ENCODE peak calls at places on chromosomes 4 and X, in five cellular contexts. One of them, this sample, is unnamed. For H3K4me1, the result is how much of the 10 kb centered on the place peaks cover.

GRCh38 chr4:13918110-13918509 is 290.6 kb upstream of the BOD1L1 start:
- DNase-seq in GM23338: no peak
- DNase-seq in upper lobe of left lung: no peak
- DNase-seq in ovary: no peak
- DNase-seq in MM.1S: no peak
- DNase-seq in this sample: peak

GRCh38 chr4:103026868-103027267 is 7.4 kb upstream of the SLC9B1 start:
- DNase-seq in GM23338: no peak
- DNase-seq in MM.1S: no peak
- DNase-seq in ovary: no peak
- DNase-seq in upper lobe of left lung: no peak
- DNase-seq in this sample: no peak

GRCh38 chr4:36260714-36261113 is 16.4 kb upstream of the ARAP2 start:
- DNase-seq in upper lobe of left lung: no peak
- DNase-seq in GM23338: no peak
- DNase-seq in MM.1S: no peak
- DNase-seq in ovary: no peak
- DNase-seq in this sample: no peak

GRCh38 chrX:147912093-147912801 is 528 bp downstream of the FMR1 start:
- DNase-seq in upper lobe of left lung: peak
- DNase-seq in MM.1S: peak
- DNase-seq in ovary: peak
- DNase-seq in GM23338: peak
- DNase-seq in this sample: peak

GRCh38 chr4:156388826-156389225 is 435.2 kb upstream of the CTSO start:
- DNase-seq in ovary: no peak
- DNase-seq in MM.1S: no peak
- DNase-seq in upper lobe of left lung: no peak
- DNase-seq in GM23338: no peak
- DNase-seq in this sample: no peak

GRCh38 chr4:48079972-48080391 is 54.1 kb downstream of the TXK start:
- DNase-seq in upper lobe of left lung: no peak
- DNase-seq in ovary: no peak
- DNase-seq in MM.1S: no peak
- DNase-seq in GM23338: no peak
- DNase-seq in this sample: peak

GRCh38 chrX:9147631-9148189 is 113.8 kb upstream of the FAM9B start:
- DNase-seq in ovary: no peak
- DNase-seq in GM23338: peak
- DNase-seq in MM.1S: no peak
- DNase-seq in upper lobe of left lung: no peak
- DNase-seq in this sample: no peak

GRCh38 chr4:180664766-180665368 is 1578.3 kb upstream of the TENM3 start:
- DNase-seq in ovary: no peak
- DNase-seq in upper lobe of left lung: no peak
- DNase-seq in GM23338: peak
- DNase-seq in MM.1S: peak
- DNase-seq in this sample: peak

GRCh38 chr4:175253184-175253902 is 335.2 kb downstream of the ADAM29 start:
- DNase-seq in ovary: no peak
- DNase-seq in GM23338: peak
- DNase-seq in upper lobe of left lung: peak
- DNase-seq in MM.1S: peak
- DNase-seq in this sample: no peak

GRCh38 chrX:101429934-101430333 is 21.9 kb downstream of the HNRNPH2 start:
- DNase-seq in GM23338: no peak
- DNase-seq in MM.1S: no peak
- DNase-seq in ovary: no peak
- DNase-seq in upper lobe of left lung: no peak
- DNase-seq in this sample: peak

GRCh38 chr4:102344520-102344954 is 745 bp downstream of the SLC39A8 start:
- DNase-seq in GM23338: peak
- DNase-seq in MM.1S: peak
- DNase-seq in upper lobe of left lung: peak
- DNase-seq in ovary: peak
- DNase-seq in this sample: peak

GRCh38 chr4:151276787-151277557 is at the start of gene PRSS48:
- DNase-seq in upper lobe of left lung: no peak
- DNase-seq in ovary: peak
- DNase-seq in MM.1S: peak
- DNase-seq in GM23338: peak
- DNase-seq in this sample: peak

GRCh38 chrX:53085661-53086229 is 3.6 kb downstream of the TSPYL2 start:
- DNase-seq in ovary: no peak
- DNase-seq in upper lobe of left lung: no peak
- DNase-seq in GM23338: no peak
- DNase-seq in MM.1S: no peak
- DNase-seq in this sample: no peak

GRCh38 chr4:185471235-185472062 is at the start of gene CCDC110:
- DNase-seq in ovary: peak
- DNase-seq in MM.1S: peak
- DNase-seq in GM23338: peak
- DNase-seq in upper lobe of left lung: peak
- DNase-seq in this sample: peak

GRCh38 chrX:7972586-7972985 is 45.4 kb upstream of the PNPLA4 start:
- DNase-seq in upper lobe of left lung: no peak
- DNase-seq in MM.1S: no peak
- DNase-seq in ovary: no peak
- DNase-seq in GM23338: no peak
- DNase-seq in this sample: no peak

GRCh38 chr4:104693601-104694201 is 199.0 kb upstream of the CXXC4 start:
- DNase-seq in GM23338: peak
- DNase-seq in upper lobe of left lung: no peak
- DNase-seq in MM.1S: peak
- DNase-seq in ovary: no peak
- DNase-seq in this sample: no peak

GRCh38 chr4:83473966-83474365 is 10.9 kb downstream of the ABRAXAS1 start:
- DNase-seq in MM.1S: no peak
- DNase-seq in upper lobe of left lung: no peak
- DNase-seq in ovary: no peak
- DNase-seq in GM23338: no peak
- DNase-seq in this sample: no peak

GRCh38 chr4:110306363-110306762 is 107.9 kb upstream of the ELOVL6 start:
- DNase-seq in ovary: no peak
- DNase-seq in upper lobe of left lung: no peak
- DNase-seq in GM23338: no peak
- DNase-seq in MM.1S: no peak
- DNase-seq in this sample: no peak

GRCh38 chr4:113921089-113921842 is 58.2 kb downstream of the ARSJ start:
- DNase-seq in MM.1S: no peak
- DNase-seq in ovary: no peak
- DNase-seq in GM23338: no peak
- DNase-seq in upper lobe of left lung: no peak
- DNase-seq in this sample: peak

GRCh38 chr4:156795727-156796126 is 175.9 kb downstream of the PDGFC start:
- DNase-seq in GM23338: no peak
- DNase-seq in ovary: no peak
- DNase-seq in upper lobe of left lung: no peak
- DNase-seq in MM.1S: no peak
- DNase-seq in this sample: no peak

GRCh38 chrX:132533409-132533808 is 44.6 kb upstream of the MBNL3 start:
- DNase-seq in upper lobe of left lung: no peak
- DNase-seq in GM23338: no peak
- DNase-seq in MM.1S: no peak
- DNase-seq in ovary: no peak
- DNase-seq in this sample: no peak

GRCh38 chrX:132532955-132533354 is 44.1 kb upstream of the MBNL3 start:
- DNase-seq in upper lobe of left lung: no peak
- DNase-seq in GM23338: no peak
- DNase-seq in MM.1S: no peak
- DNase-seq in ovary: no peak
- DNase-seq in this sample: no peak

GRCh38 chrX:132532097-132532496 is 43.3 kb upstream of the MBNL3 start:
- DNase-seq in MM.1S: peak
- DNase-seq in upper lobe of left lung: no peak
- DNase-seq in GM23338: no peak
- DNase-seq in ovary: no peak
- DNase-seq in this sample: no peak
- H3K27ac ChIP-seq in MM.1S: no peak
- H3K27ac ChIP-seq in upper lobe of left lung: no peak
- H3K27ac ChIP-seq in GM23338: no peak
- H3K27ac ChIP-seq in ovary: no peak
- H3K27ac ChIP-seq in this sample: no peak

DNA sequence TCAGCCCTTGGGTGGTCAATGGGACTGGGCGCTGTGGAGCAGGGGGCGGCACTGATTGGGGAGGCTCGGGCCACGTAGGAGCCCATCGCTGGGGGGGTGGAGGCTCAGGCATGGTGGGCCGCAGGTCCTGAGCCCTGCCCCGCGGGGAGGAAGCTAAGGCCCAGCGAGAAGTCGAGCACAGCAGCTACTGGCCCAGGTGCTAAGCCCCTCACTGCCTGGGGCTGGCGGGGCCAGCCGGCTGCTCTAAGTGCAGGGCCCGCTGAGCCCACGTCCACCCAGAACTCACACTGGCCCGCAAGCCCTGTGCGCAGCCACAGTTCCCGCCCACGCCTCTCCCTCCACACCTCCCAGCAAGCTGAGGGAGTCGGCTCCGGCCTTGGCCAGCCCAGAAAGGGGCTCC is 66.4 kb downstream of the ZNF141 start:
- DNase-seq in MM.1S: no peak
- DNase-seq in GM23338: no peak
- DNase-seq in upper lobe of left lung: peak
- DNase-seq in ovary: no peak
- DNase-seq in this sample: no peak
- H3K4me1 ChIP-seq in MM.1S: under half
- H3K4me1 ChIP-seq in GM23338: under half
- H3K4me1 ChIP-seq in upper lobe of left lung: under half
- H3K4me1 ChIP-seq in ovary: under half
- H3K4me1 ChIP-seq in this sample: under half

GRCh38 chrX:50067435-50068292 is 133.1 kb downstream of the AKAP4 start:
- DNase-seq in ovary: no peak
- DNase-seq in MM.1S: no peak
- DNase-seq in GM23338: peak
- DNase-seq in upper lobe of left lung: no peak
- DNase-seq in this sample: no peak
- H3K4me3 ChIP-seq in ovary: no peak
- H3K4me3 ChIP-seq in MM.1S: no peak
- H3K4me3 ChIP-seq in GM23338: peak
- H3K4me3 ChIP-seq in upper lobe of left lung: no peak
- H3K4me3 ChIP-seq in this sample: no peak

DNA sequence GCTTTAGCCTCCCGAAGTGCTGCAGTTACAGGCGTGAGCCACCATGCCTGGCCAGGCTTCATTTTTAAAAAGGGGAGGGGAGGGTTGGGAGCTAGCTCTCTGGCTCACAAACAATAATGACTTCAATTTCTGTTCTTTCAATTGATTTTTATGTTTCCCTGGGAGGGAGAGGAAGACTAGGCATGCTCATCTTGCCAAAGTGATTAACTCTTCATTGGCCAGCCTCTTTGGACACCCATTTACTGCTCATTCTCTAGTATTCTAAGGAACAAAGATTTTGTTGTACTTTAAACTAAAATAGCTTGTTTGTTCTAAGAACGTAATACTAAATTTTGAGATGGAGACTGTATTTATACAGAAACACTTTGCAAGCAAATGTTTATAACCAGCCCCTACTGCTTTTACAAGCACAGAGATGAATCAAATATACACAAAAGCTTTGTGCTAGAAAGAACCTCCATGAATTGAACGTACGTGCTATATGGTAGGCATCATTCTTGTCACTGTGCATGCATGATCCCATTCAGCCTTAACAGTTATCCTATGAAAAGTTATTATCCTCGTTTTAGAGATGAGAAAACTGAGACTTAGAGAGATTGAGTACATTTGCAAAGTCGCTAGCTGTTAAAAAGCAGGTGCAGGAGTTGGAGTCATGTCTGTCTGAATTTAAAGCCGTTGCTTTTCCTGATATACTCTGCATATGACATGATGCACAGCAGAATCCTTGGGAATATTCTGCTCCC is 43.2 kb upstream of the TRIM2 start:
- DNase-seq in MM.1S: no peak
- DNase-seq in GM23338: no peak
- DNase-seq in ovary: no peak
- DNase-seq in upper lobe of left lung: no peak
- DNase-seq in this sample: no peak
- H3K27ac ChIP-seq in MM.1S: no peak
- H3K27ac ChIP-seq in GM23338: no peak
- H3K27ac ChIP-seq in ovary: no peak
- H3K27ac ChIP-seq in upper lobe of left lung: no peak
- H3K27ac ChIP-seq in this sample: peak

GRCh38 chr4:87007345-87008181 is 72.8 kb downstream of the AFF1 start:
- DNase-seq in ovary: peak
- DNase-seq in MM.1S: peak
- DNase-seq in GM23338: peak
- DNase-seq in upper lobe of left lung: no peak
- DNase-seq in this sample: peak

GRCh38 chr4:87005369-87005689 is 70.5 kb downstream of the AFF1 start:
- DNase-seq in ovary: no peak
- DNase-seq in MM.1S: peak
- DNase-seq in GM23338: no peak
- DNase-seq in upper lobe of left lung: no peak
- DNase-seq in this sample: peak

GRCh38 chr4:87003266-87003665 is 68.5 kb downstream of the AFF1 start:
- DNase-seq in MM.1S: no peak
- DNase-seq in ovary: no peak
- DNase-seq in upper lobe of left lung: no peak
- DNase-seq in GM23338: no peak
- DNase-seq in this sample: no peak

GRCh38 chr4:87006531-87007344 is 71.9 kb downstream of the AFF1 start:
- DNase-seq in ovary: peak
- DNase-seq in GM23338: peak
- DNase-seq in MM.1S: peak
- DNase-seq in upper lobe of left lung: peak
- DNase-seq in this sample: peak

DNA sequence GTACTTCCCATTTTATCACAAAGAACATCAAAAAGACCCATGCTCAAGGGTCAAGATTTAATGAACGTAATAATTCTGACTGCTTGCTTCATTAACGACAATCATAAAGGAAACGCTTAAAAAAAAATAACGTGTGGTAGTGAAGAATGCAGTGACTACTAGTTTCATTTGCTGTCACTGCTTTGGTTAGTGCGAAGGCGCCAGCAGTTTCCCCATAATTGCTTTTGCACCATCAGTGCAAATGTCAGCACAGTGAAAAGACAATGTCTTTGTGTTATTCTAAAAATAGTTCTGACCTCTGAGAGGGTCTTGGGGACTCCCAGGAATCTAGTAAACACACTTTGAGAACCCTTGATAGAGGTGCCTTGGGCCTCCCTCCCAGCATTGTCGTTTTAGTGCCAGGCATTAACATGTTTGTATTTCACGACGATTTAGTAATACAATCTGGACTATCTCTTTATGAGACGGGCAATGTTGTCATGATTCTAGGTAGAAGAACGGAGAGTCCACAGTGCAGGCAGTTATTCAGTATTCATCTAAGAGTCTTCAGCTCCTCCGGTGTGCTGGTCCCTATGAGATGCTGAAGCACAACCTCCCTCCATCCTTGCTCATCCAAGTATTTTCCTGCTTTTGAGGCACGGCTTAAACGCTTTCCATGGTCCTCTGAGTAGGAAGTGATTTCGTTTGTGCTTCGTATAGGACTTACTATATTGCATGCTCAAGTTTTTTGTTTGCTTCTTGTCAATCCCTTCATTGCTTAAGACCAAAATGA is 71.1 kb downstream of the AFF1 start:
- DNase-seq in upper lobe of left lung: no peak
- DNase-seq in GM23338: peak
- DNase-seq in ovary: no peak
- DNase-seq in MM.1S: peak
- DNase-seq in this sample: no peak
- H3K4me1 ChIP-seq in upper lobe of left lung: under half
- H3K4me1 ChIP-seq in GM23338: half or more
- H3K4me1 ChIP-seq in ovary: under half
- H3K4me1 ChIP-seq in MM.1S: under half
- H3K4me1 ChIP-seq in this sample: under half

This sample was measured in SJSA1.